ENCODE peak calls at places on chromosomes 1 and 21, in nine cellular contexts. O, W, L, H, G, Y, Z, E and A are unnamed samples.
A peak's percentile ranks its signal among the peaks of the same experiment; 100 is the strongest.

GRCh38 chr1:9870572-9870971 is 39.5 kb downstream of the CTNNBIP1 start:
- DNase-seq in O (no peak), W (no peak), L (no peak), H (no peak), G (no peak), Y (no peak), Z (no peak), E (no peak), A (no peak)

GRCh38 chr1:151144474-151145157 is 1.8 kb downstream of the SEMA6C start:
- DNase-seq in O (no peak), W (no peak), L (no peak), H (no peak), G (no peak), Y (no peak), Z (no peak), E (no peak), A (no peak)

GRCh38 chr1:183233113-183233512 is 47.0 kb downstream of the LAMC2 start:
- DNase-seq in O (no peak), W (no peak), L (no peak), H (no peak), G (no peak), Y (no peak), Z (no peak), E (no peak), A (no peak)

GRCh38 chr21:34343347-34344057 is 20.3 kb upstream of the KCNE2 start:
- DNase-seq in O (no peak), W (no peak), L (peak; percentile 78), H (no peak), G (no peak), Y (no peak), Z (no peak), E (no peak), A (no peak)

GRCh38 chr1:55970711-55971110 is 608.7 kb downstream of the PLPP3 start:
- DNase-seq in O (no peak), W (no peak), L (no peak), H (no peak), G (no peak), Y (no peak), Z (peak; percentile 72), E (no peak), A (no peak)

GRCh38 chr21:31732891-31733520 is 1.1 kb upstream of the SCAF4 start:
- DNase-seq in O (no peak), W (peak; percentile 45), L (no peak), H (no peak), G (no peak), Y (peak; percentile 22), Z (peak; percentile 39), E (peak; percentile 45), A (no peak)

GRCh38 chr1:159067699-159068621 is 8.6 kb downstream of the AIM2 start:
- DNase-seq in O (no peak), W (peak; percentile 91), L (no peak), H (no peak), G (no peak), Y (peak; percentile 69), Z (no peak), E (no peak), A (no peak)

GRCh38 chr1:119655160-119655559 is 7.1 kb upstream of the ZNF697 start:
- DNase-seq in O (no peak), W (no peak), L (no peak), H (no peak), G (no peak), Y (no peak), Z (peak; percentile 34), E (no peak), A (no peak)

GRCh38 chr1:2411801-2412394 is 466 bp downstream of the PEX10 start:
- DNase-seq in O (no peak), W (no peak), L (no peak), H (no peak), G (no peak), Y (no peak), Z (no peak), E (no peak), A (no peak)

GRCh38 chr1:185880779-185881333 is 146.7 kb downstream of the HMCN1 start:
- DNase-seq in O (peak; percentile 90), W (no peak), L (peak; percentile 43), H (no peak), G (no peak), Y (no peak), Z (no peak), E (no peak), A (no peak)

GRCh38 chr1:54671985-54672608 is 30.5 kb downstream of the MROH7 start:
- DNase-seq in O (peak; percentile 12), W (peak; percentile 85), L (no peak), H (no peak), G (peak; percentile 35), Y (peak; percentile 53), Z (peak; percentile 59), E (peak; percentile 42), A (no peak)

GRCh38 chr21:41482321-41482720 is 25.6 kb downstream of the TMPRSS2 start:
- DNase-seq in O (no peak), W (no peak), L (no peak), H (no peak), G (no peak), Y (no peak), Z (peak; percentile 18), E (no peak), A (no peak)

GRCh38 chr1:162035241-162035640 is 11.6 kb upstream of the OLFML2B start:
- DNase-seq in O (no peak), W (no peak), L (peak; percentile 50), H (no peak), G (no peak), Y (no peak), Z (peak; percentile 51), E (no peak), A (no peak)

GRCh38 chr21:23438081-23438480 is 2169.2 kb downstream of the MRPL39 start:
- DNase-seq in O (no peak), W (no peak), L (no peak), H (no peak), G (no peak), Y (no peak), Z (no peak), E (no peak), A (no peak)

GRCh38 chr1:32426489-32427255 is 32.4 kb upstream of the BSDC1 start:
- DNase-seq in O (peak; percentile 9), W (no peak), L (peak; percentile 70), H (peak; percentile 39), G (no peak), Y (peak; percentile 40), Z (peak; percentile 30), E (no peak), A (peak; percentile 35)

GRCh38 chr1:206590025-206590834 is 22.0 kb downstream of the EIF2D start:
- DNase-seq in O (no peak), W (no peak), L (no peak), H (no peak), G (peak; percentile 37), Y (no peak), Z (peak; percentile 74), E (no peak), A (no peak)

GRCh38 chr1:20223659-20224058 is 37.3 kb upstream of the PLA2G2C start:
- DNase-seq in O (no peak), W (no peak), L (no peak), H (no peak), G (no peak), Y (no peak), Z (no peak), E (no peak), A (no peak)

GRCh38 chr1:213070399-213070798 is 19.4 kb downstream of the RPS6KC1 start:
- DNase-seq in O (no peak), W (peak; percentile 26), L (no peak), H (no peak), G (no peak), Y (no peak), Z (peak; percentile 81), E (no peak), A (no peak)

GRCh38 chr1:240245629-240246020 is 153.9 kb downstream of the FMN2 start:
- DNase-seq in O (no peak), W (no peak), L (peak; percentile 16), H (no peak), G (no peak), Y (no peak), Z (peak; percentile 69), E (no peak), A (no peak)

GRCh38 chr1:112505400-112505785 is 3.4 kb upstream of the WNT2B start:
- DNase-seq in O (no peak), W (no peak), L (no peak), H (no peak), G (no peak), Y (no peak), Z (no peak), E (no peak), A (no peak)

GRCh38 chr1:154607084-154607747 is 770 bp downstream of the ADAR start:
- DNase-seq in O (no peak), W (peak; percentile 28), L (peak; percentile 61), H (no peak), G (no peak), Y (no peak), Z (peak; percentile 60), E (no peak), A (peak; percentile 33)

GRCh38 chr1:22689505-22689904 is 21.1 kb upstream of the EPHB2 start:
- DNase-seq in O (no peak), W (no peak), L (no peak), H (no peak), G (peak; percentile 74), Y (no peak), Z (peak; percentile 95), E (peak; percentile 87), A (no peak)

GRCh38 chr21:35204125-35204524 is 155.0 kb upstream of the RUNX1 start:
- DNase-seq in O (no peak), W (no peak), L (no peak), H (no peak), G (no peak), Y (no peak), Z (peak; percentile 39), E (no peak), A (no peak)

GRCh38 chr1:201476670-201477344 is 7.8 kb upstream of the PHLDA3 start:
- DNase-seq in O (no peak), W (no peak), L (peak; percentile 21), H (no peak), G (no peak), Y (no peak), Z (peak; percentile 52), E (no peak), A (no peak)

GRCh38 chr1:238281418-238281817 is 390.7 kb upstream of the ZP4 start:
- DNase-seq in O (no peak), W (peak; percentile 25), L (no peak), H (no peak), G (no peak), Y (no peak), Z (peak; percentile 69), E (no peak), A (no peak)

GRCh38 chr1:119012383-119012782 is 24.2 kb upstream of the TBX15 start:
- DNase-seq in O (no peak), W (no peak), L (no peak), H (no peak), G (no peak), Y (no peak), Z (no peak), E (no peak), A (no peak)